ENCODE peak calls at places on chromosomes 3 and 15, in four cellular contexts. N is upper lobe of right lung, M is suprapubic skin, D is WERI-Rb-1. L is an unnamed sample.

GRCh38 chr15:41827290-41827879 is 507 bp upstream of the JMJD7 start:
- DNase-seq in N (no peak), M (no peak), D (no peak), L (no peak)

GRCh38 chr3:42640771-42641370 is 12.6 kb upstream of the ZBTB47 start:
- DNase-seq in N (no peak), M (no peak), D (no peak), L (no peak)

GRCh38 chr3:133490468-133491351 is 82.8 kb upstream of the CDV3 start:
- DNase-seq in N (no peak), M (no peak), D (no peak), L (peak)

GRCh38 chr15:63908986-63909385 is 75.2 kb upstream of the HERC1 start:
- DNase-seq in N (no peak), M (no peak), D (no peak), L (no peak)

GRCh38 chr3:10524799-10525301 is 19.5 kb upstream of the ATP2B2 start:
- DNase-seq in N (peak), M (peak), D (no peak), L (no peak)

GRCh38 chr3:138332472-138333073 is 2.9 kb upstream of the NME9 start:
- DNase-seq in N (no peak), M (no peak), D (no peak), L (peak)

GRCh38 chr3:187850256-187851010 is 105.2 kb upstream of the BCL6 start:
- DNase-seq in N (peak), M (peak), D (no peak), L (no peak)

GRCh38 chr3:169774186-169774585 is 990 bp downstream of the MYNN start:
- DNase-seq in N (no peak), M (no peak), D (no peak), L (no peak)

GRCh38 chr15:98745179-98745578 is 96.8 kb downstream of the IGF1R start:
- DNase-seq in N (no peak), M (no peak), D (no peak), L (no peak)

GRCh38 chr3:13266005-13266404 is 154.1 kb downstream of the NUP210 start:
- DNase-seq in N (no peak), M (no peak), D (no peak), L (no peak)

GRCh38 chr3:14253022-14253761 is 74.6 kb downstream of the LSM3 start:
- DNase-seq in N (no peak), M (no peak), D (no peak), L (no peak)

GRCh38 chr15:101232677-101233076 is 19.2 kb downstream of the CHSY1 start:
- DNase-seq in N (no peak), M (no peak), D (no peak), L (no peak)

GRCh38 chr3:187185759-187186158 is 11.5 kb upstream of the RTP1 start:
- DNase-seq in N (no peak), M (no peak), D (no peak), L (no peak)

GRCh38 chr15:95853350-95853749 is 477.1 kb upstream of the NR2F2 start:
- DNase-seq in N (no peak), M (no peak), D (no peak), L (no peak)

GRCh38 chr15:91890614-91891013 is 37.1 kb downstream of the SLCO3A1 start:
- DNase-seq in N (no peak), M (no peak), D (no peak), L (no peak)

GRCh38 chr3:46699846-46700523 is 1.2 kb upstream of the TMIE start:
- DNase-seq in N (peak), M (no peak), D (no peak), L (no peak)

GRCh38 chr15:98649621-98649995 is 1.3 kb downstream of the IGF1R start:
- DNase-seq in N (peak), M (no peak), D (peak), L (no peak)

GRCh38 chr3:73037369-73037699 is 24.1 kb upstream of the EBLN2 start:
- DNase-seq in N (no peak), M (no peak), D (no peak), L (no peak)

GRCh38 chr15:68370768-68371151 is 61.2 kb downstream of the ITGA11 start:
- DNase-seq in N (no peak), M (peak), D (no peak), L (no peak)

GRCh38 chr15:55897560-55898336 is 95.7 kb downstream of the NEDD4 start:
- DNase-seq in N (no peak), M (no peak), D (peak), L (no peak)

GRCh38 chr3:152139651-152140050 is 129.1 kb upstream of the MBNL1 start:
- DNase-seq in N (no peak), M (no peak), D (no peak), L (no peak)

GRCh38 chr15:26773485-26773877 is 615 bp upstream of the GABRB3 start:
- DNase-seq in N (no peak), M (no peak), D (peak), L (no peak)

GRCh38 chr15:77418341-77419049 is 1.4 kb downstream of the PEAK1 start:
- DNase-seq in N (no peak), M (no peak), D (no peak), L (no peak)

GRCh38 chr15:61025746-61026256 is 203.3 kb downstream of the RORA start:
- DNase-seq in N (no peak), M (no peak), D (no peak), L (no peak)

GRCh38 chr3:49158108-49158709 is 7.9 kb downstream of the CCDC71 start:
- DNase-seq in N (no peak), M (no peak), D (peak), L (peak)

GRCh38 chr3:194574639-194575483 is 58.4 kb downstream of the TMEM44 start:
- DNase-seq in N (no peak), M (no peak), D (peak), L (no peak)

GRCh38 chr3:159260049-159260662 is 458.3 kb downstream of the MFSD1 start:
- DNase-seq in N (no peak), M (no peak), D (peak), L (peak)

GRCh38 chr3:39361252-39361927 is 21.8 kb upstream of the SLC25A38 start:
- DNase-seq in N (no peak), M (no peak), D (no peak), L (peak)

GRCh38 chr15:62253294-62253693 is 88.2 kb upstream of the C2CD4B start:
- DNase-seq in N (no peak), M (no peak), D (peak), L (no peak)

GRCh38 chr3:124363451-124363850 is 366.8 kb upstream of the UMPS start:
- DNase-seq in N (no peak), M (no peak), D (no peak), L (no peak)

GRCh38 chr15:82140859-82141258 is 95.0 kb upstream of the MEX3B start:
- DNase-seq in N (no peak), M (no peak), D (no peak), L (no peak)

GRCh38 chr3:12681586-12682371 is 17.9 kb upstream of the RAF1 start:
- DNase-seq in N (no peak), M (no peak), D (no peak), L (no peak)

GRCh38 chr15:78073026-78073425 is 4.5 kb downstream of the TBC1D2B start:
- DNase-seq in N (no peak), M (no peak), D (no peak), L (no peak)

GRCh38 chr15:62269504-62269903 is 104.4 kb upstream of the C2CD4B start:
- DNase-seq in N (no peak), M (no peak), D (no peak), L (no peak)

GRCh38 chr15:90838066-90838465 is 30.3 kb upstream of the FURIN start:
- DNase-seq in N (no peak), M (no peak), D (peak), L (peak)

GRCh38 chr15:101123222-101123910 is 128.5 kb downstream of the CHSY1 start:
- DNase-seq in N (no peak), M (no peak), D (no peak), L (no peak)

DNA sequence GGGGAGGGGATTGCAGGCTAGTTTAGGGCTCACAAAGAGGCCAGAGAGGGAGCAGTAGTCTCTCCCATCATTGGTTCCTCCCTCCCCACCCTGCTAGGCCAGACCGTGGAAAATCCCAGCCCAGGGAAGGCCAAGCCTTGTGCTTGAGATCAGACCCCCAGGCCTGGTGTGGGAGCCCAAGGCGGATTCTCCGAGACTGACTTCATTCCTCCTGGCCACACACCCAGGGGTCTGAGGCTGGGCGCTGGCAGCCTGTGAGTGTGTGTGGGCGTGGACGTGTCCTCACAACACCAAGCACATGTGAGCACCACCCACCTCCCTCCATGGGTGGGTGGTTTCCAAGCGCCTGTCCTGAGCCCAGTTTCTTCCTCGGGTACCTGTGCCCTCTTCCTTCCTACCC is 4.1 kb downstream of the LOXL1 start:
- DNase-seq in N (no peak), M (no peak), D (no peak), L (no peak)
- H3K4me3 ChIP-seq in N (no peak), M (no peak), D (no peak), L (no peak)

GRCh38 chr3:32432045-32432710 is 40.5 kb downstream of the CMTM7 start:
- DNase-seq in N (no peak), M (no peak), D (no peak), L (no peak)

GRCh38 chr3:32434206-32434605 is 42.6 kb downstream of the CMTM7 start:
- DNase-seq in N (no peak), M (no peak), D (no peak), L (no peak)

GRCh38 chr3:32431481-32431880 is 39.8 kb downstream of the CMTM7 start:
- DNase-seq in N (no peak), M (no peak), D (no peak), L (no peak)

GRCh38 chr3:32430900-32431299 is 39.2 kb downstream of the CMTM7 start:
- DNase-seq in N (no peak), M (no peak), D (no peak), L (no peak)

DNA sequence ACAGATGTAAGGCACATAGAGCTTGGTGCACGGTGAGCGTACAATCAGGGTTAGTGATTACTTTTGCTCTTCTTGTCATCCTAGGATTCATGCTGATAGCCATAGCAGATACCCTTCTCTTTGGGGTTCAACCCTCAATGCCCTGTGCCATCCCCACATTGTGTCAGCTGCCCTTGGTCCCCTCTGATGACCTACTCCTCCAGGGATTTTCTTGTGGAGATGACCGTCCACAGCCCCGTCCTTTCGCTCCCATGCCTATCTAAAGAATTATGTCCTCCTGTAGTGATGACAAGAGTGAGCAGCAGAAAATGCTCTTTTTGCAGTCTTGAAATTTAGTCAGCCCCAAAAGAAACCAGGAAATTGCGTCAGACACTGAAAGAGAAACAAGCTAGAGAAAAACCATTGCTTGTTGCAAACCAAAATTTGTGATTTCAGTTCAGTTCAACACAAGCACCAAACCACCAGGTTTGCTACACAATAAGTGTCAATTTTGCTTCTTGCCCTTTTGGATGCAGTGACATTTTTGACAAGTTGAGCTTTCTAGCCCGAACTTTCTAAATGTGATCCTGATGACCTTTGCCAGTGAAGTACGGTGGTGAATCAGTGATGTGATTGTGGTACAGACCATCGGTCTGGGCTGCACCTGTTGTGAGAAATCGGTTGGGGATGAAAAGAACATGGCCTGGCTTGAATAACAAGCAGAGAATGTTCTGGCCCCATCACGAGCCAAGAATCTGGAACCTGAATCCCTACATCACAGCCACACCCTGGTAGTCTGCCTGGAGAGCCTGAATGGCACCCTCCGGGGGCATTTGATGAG is 41.3 kb downstream of the CMTM7 start:
- DNase-seq in N (no peak), M (no peak), D (no peak), L (no peak)
- H3K4me3 ChIP-seq in N (no peak), M (no peak), D (no peak), L (no peak)

DNA sequence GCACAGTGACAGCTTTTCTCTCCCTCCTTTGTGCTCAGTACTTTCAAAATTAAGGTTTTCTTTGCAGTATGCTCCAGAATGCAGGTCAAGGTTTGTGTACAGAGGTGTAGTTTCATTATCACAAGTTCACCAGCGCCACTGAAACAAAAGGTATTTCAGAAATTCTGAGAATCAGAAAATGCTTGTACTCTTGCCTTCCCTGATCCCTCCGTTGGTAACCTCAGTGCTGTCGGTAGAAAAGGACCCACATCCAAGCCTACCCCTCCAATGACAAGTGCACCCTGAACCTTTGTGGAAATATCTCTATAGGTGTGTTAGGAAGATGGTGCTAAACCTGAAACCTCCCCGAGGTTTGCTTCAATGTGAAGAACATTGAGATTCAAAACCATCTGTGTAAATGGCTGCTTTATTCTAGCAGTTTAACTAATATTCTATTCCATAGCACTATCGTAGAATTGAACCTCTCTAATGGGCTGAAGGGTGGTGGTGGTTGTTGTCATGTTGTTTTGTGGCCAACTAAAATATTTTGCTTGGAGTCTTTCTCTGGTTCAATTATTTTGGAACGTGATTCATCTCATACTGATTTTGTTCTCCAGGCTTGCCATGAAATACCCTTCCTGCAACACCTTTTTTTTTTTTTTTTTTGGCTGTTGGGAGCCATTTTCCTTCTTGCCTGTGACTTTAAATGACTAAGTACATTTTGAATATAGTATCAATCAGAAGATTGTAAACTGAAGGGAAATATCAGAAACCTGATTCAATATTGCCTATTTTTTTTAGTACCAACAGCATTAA is 20.7 kb downstream of the ZBTB38 start:
- DNase-seq in N (no peak), M (no peak), D (no peak), L (no peak)
- H3K4me3 ChIP-seq in N (peak), M (peak), D (no peak), L (no peak)

DNA sequence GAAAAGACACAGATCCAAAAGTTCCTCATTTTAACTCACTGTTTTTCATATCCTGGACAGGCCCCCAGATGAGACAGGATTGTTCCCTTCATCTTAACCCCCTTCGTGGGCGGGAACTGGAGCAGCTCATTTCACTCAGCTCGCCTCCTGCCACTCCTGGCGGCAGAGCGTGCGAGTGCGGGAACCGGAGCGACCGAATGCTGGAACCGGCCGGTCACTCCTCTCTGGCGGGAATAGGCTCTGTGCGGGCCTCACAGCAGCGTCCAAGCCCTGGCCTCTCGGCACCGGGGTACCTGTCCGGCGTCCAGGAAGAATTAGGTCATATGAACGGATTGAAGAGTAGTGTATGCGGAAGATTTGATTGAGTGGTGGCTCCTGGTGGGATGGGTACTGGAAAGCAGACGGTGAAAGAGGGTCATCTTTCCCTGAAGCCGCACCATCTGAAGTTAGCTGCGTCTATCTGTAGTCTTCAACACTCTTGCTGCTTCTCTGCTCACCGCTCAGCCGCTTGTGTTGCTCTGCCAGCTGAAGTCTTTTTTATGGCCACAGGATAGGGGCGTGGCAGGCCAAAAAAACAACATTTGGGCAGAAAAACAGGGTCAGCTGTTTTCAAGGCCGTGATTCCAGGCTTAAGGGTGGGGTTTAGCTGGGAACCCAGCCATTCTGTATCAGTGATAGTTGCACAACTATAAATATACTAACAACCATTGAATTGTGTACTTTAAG is 42.3 kb upstream of the FXR1 start:
- DNase-seq in N (peak), M (peak), D (no peak), L (no peak)
- H3K4me3 ChIP-seq in N (peak), M (peak), D (no peak), L (no peak)

L was measured in Jurkat, Clone E6-1.